ENCODE peak calls at places on chromosomes 11 and 22, in ten cellular contexts. B is thoracic aorta; Q is psoas muscle; U is astrocyte; M is gastrocnemius medialis; Z is body of pancreas; E is CD8-positive, alpha-beta T cell; C is fibroblast of mammary gland; K is ovary; N is BJ. O is an unnamed sample.

GRCh38 chr11:1227551-1228182 is 4.8 kb downstream of the MUC5B start:
- DNase-seq in E (peak; percentile 16), U (no peak), Z (no peak), Q (peak; percentile 7), N (no peak), B (no peak), K (no peak), M (no peak), C (no peak), O (peak; percentile 8)

GRCh38 chr11:100837294-100837693 is 150.2 kb downstream of the ARHGAP42 start:
- DNase-seq in B (no peak), K (no peak), N (no peak), M (no peak), Q (no peak), U (no peak), Z (no peak), E (no peak), C (no peak), O (no peak)

GRCh38 chr11:23540101-23540561 is 679.9 kb upstream of the CCDC179 start:
- DNase-seq in U (peak; percentile 63), K (no peak), C (peak; percentile 42), N (no peak), E (no peak), M (no peak), Q (no peak), Z (peak; percentile 15), B (no peak), O (no peak)

GRCh38 chr11:2458321-2458720 is 13.5 kb downstream of the KCNQ1 start:
- DNase-seq in N (no peak), C (no peak), M (no peak), E (no peak), U (no peak), Z (no peak), K (no peak), Q (no peak), B (no peak), O (no peak)

GRCh38 chr11:75347781-75348613 is 3.5 kb downstream of the ARRB1 start:
- DNase-seq in B (no peak), Z (peak; percentile 38), K (peak; percentile 63), Q (no peak), U (peak; percentile 94), E (no peak), M (no peak), N (peak; percentile 83), C (peak; percentile 98), O (no peak)

GRCh38 chr11:18471995-18472394 is 16.3 kb downstream of the LDHAL6A start:
- DNase-seq in K (no peak), E (no peak), Q (no peak), N (no peak), M (no peak), B (no peak), Z (no peak), C (no peak), U (no peak), O (no peak)

GRCh38 chr11:120573756-120574354 is 62.3 kb downstream of the GRIK4 start:
- DNase-seq in Z (no peak), M (no peak), C (no peak), E (no peak), B (no peak), U (no peak), N (no peak), K (no peak), Q (no peak), O (no peak)

GRCh38 chr11:119339581-119340334 is 925 bp downstream of the C1QTNF5 start:
- DNase-seq in K (peak; percentile 81), Q (peak; percentile 85), M (no peak), U (no peak), N (no peak), C (peak; percentile 46), E (peak; percentile 26), B (no peak), Z (peak; percentile 69), O (peak; percentile 85)

GRCh38 chr11:104105155-104105554 is 58.8 kb downstream of the PDGFD start:
- DNase-seq in M (no peak), U (no peak), C (no peak), B (no peak), Q (no peak), K (no peak), N (peak; percentile 22), Z (no peak), E (no peak), O (no peak)

GRCh38 chr11:2574553-2575535 is 125.0 kb downstream of the KCNQ1OT1 start:
- DNase-seq in M (peak; percentile 1), B (no peak), Z (no peak), U (no peak), C (no peak), N (no peak), K (peak; percentile 29), Q (peak; percentile 5), E (no peak), O (peak; percentile 4)

GRCh38 chr11:91220476-91221202 is 997.8 kb upstream of the CHORDC1 start:
- DNase-seq in K (no peak), C (peak; percentile 9), Q (no peak), M (no peak), U (peak; percentile 14), Z (no peak), E (no peak), N (no peak), B (no peak), O (no peak)

GRCh38 chr11:102513869-102514268 is 16.7 kb downstream of the MMP7 start:
- DNase-seq in U (no peak), E (no peak), B (no peak), Z (peak; percentile 33), K (no peak), Q (peak; percentile 27), M (peak; percentile 56), C (peak; percentile 54), N (no peak), O (no peak)

GRCh38 chr11:95248666-95249467 is 17.9 kb upstream of the SESN3 start:
- DNase-seq in K (no peak), C (no peak), N (no peak), B (no peak), Q (no peak), U (no peak), M (no peak), Z (no peak), E (no peak), O (no peak)

GRCh38 chr11:44207292-44207691 is 102.6 kb downstream of the ALX4 start:
- DNase-seq in Z (no peak), N (no peak), C (no peak), Q (no peak), M (no peak), K (no peak), B (no peak), E (no peak), U (no peak), O (no peak)

GRCh38 chr11:119155733-119156492 is 7.1 kb downstream of the ABCG4 start:
- DNase-seq in N (no peak), Z (no peak), U (no peak), M (no peak), B (no peak), E (no peak), K (no peak), Q (no peak), C (peak; percentile 12), O (no peak)

DNA sequence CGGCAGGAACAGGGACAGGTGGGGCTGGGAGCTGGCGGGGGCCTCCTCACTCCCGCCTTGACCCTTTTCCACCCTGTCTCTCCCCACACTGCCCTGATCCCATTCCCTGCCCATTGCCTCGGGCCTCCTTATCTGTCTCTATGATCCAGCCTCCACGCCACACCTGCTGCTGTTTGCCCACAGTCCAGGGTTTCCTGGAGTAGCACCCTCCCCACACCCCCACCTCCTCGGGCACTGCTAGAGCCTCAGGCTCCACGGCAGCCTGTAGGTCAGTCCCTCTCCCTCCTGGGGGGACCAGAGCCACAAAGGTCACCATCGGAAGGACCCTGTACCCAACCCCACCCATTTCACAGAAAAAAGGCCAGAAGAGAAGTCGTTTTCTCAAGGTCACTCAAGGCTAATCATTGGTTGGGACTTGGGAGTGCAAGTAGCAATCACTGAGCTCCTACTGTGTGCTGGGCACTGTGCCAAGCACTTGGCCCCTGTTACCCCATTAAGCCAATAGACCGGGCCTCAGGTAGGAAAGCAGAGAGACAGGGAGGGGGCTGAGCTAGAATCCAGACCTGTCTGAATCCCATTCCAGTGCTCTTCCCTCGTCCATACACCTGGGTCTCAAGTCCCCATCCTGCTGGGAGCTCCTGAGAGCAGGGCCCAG is 71.8 kb downstream of the PDE2A start:
- DNase-seq in E (no peak), Z (no peak), Q (no peak), M (no peak), B (no peak), U (no peak), K (no peak), C (no peak), N (no peak), O (no peak)
- H3K4me3 ChIP-seq in E (no peak overlapping the region), Z (no peak overlapping the region), Q (no peak overlapping the region), M (no peak overlapping the region), B (no peak overlapping the region), U (no peak overlapping the region), K (no peak overlapping the region), C (no peak overlapping the region), N (no peak overlapping the region), O (no peak overlapping the region)

GRCh38 chr22:38751422-38752346 is 4.1 kb downstream of the SUN2 start:
- DNase-seq in K (no peak), B (no peak), N (no peak), Z (peak; percentile 59), M (peak; percentile 76), U (no peak), E (peak; percentile 86), C (no peak), Q (peak; percentile 80), O (no peak)
- H3K4me3 ChIP-seq in K (no peak overlapping the region), B (no peak overlapping the region), N (no peak overlapping the region), Z (no peak overlapping the region), M (no peak overlapping the region), U (no peak overlapping the region), E (peak overlapping the region; percentile 91), C (no peak overlapping the region), Q (peak overlapping the region; percentile 6), O (no peak overlapping the region)

DNA sequence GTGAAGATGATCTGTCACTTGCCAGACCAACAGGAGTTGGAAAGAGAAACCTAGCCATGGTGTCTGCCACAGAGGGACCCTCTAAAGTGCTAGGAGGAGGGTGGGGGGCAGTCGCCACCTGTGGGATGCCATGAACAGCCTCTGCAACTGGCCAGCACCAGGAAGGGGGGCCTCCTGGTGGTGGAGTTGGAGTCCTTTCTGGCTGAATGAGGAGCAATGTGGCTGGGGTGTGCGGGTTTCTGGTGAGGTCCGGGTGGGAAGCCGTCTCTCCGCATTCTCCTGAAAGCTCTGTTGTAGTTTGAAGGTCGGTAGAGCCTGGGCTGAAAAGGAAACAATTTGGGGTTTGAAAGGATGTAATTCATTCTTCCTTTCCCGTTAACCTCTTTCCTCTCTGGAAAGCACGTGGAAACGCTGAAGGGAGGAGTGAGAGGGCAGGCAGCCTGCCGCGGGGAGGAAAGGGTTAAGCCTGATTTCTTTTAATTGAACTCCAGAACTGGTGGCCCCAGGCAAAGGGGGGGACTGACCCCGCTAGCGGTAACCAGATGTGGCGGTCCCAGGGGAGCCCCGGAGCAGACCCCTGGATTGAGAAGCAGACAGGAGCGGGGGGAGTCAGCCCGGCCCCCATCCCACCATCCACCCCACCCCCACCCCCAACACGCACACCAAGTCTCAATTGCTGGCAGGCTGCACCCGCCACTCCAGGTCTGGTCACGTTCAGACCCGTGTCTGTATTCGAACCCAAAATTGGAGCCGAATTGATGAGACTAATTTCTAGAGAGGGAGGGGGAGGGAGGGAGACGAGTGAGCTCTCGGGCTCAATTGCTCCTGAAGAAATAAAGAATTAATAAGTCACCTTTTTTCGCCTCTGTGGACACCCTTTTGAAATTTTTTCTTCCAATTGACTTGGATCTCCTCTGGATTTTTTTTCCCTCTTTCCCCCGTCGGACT is 1.8 kb upstream of the FLI1 start:
- DNase-seq in N (no peak), M (no peak), Z (no peak), C (no peak), Q (no peak), U (no peak), E (no peak), K (no peak), B (no peak), O (no peak)
- H3K4me3 ChIP-seq in N (peak overlapping the region; percentile 66), M (peak overlapping the region; percentile 62), Z (no peak overlapping the region), C (peak overlapping the region; percentile 65), Q (peak overlapping the region; percentile 74), U (peak overlapping the region; percentile 83), E (peak overlapping the region; percentile 95), K (peak overlapping the region; percentile 30), B (peak overlapping the region; percentile 95), O (peak overlapping the region; percentile 89)

GRCh38 chr11:12445001-12445400 is 67.6 kb downstream of the PARVA start:
- DNase-seq in Z (no peak), E (no peak), B (no peak), M (no peak), C (no peak), U (no peak), K (no peak), Q (no peak), N (no peak), O (no peak)
- H3K4me3 ChIP-seq in Z (no peak overlapping the region), E (no peak overlapping the region), B (no peak overlapping the region), M (no peak overlapping the region), C (no peak overlapping the region), U (no peak overlapping the region), K (no peak overlapping the region), Q (no peak overlapping the region), N (no peak overlapping the region), O (no peak overlapping the region)